ENCODE peak calls at places on chromosomes 1 and 21, in nine cellular contexts. N is stimulated activated CD4-positive, alpha-beta T cell treated with anti-CD3 and anti-CD28 coated beads, Interleukin-1b, Interleukin-23, amount 100 ng/mL, for 48 hours; J is ovary; M is lower lobe of right lung; E is ELF-1; L is GM13976; S is NCI-H1105 treated with DMSO at 0.1 percent for 48 hours; U is GM04504; F is hypothalamus. C is an unnamed sample.

GRCh38 chr1:159177273-159177907 is 6.0 kb downstream of the CADM3 start:
- DNase-seq in N (no peak), J (no peak), M (no peak), E (peak; percentile 74), L (peak; percentile 62), S (no peak), U (peak; percentile 17), F (no peak), C (no peak)

GRCh38 chr21:35925497-35925896 is 134.8 kb downstream of the SETD4 start:
- DNase-seq in N (no peak), J (no peak), M (no peak), E (peak; percentile 39), L (no peak), S (no peak), U (no peak), F (no peak), C (no peak)

GRCh38 chr1:186303911-186304310 is 71.1 kb downstream of the TPR start:
- DNase-seq in N (no peak), J (no peak), M (no peak), E (no peak), L (no peak), S (no peak), U (no peak), F (no peak), C (no peak)

GRCh38 chr1:4871373-4871772 is 217.0 kb downstream of the AJAP1 start:
- DNase-seq in N (no peak), J (no peak), M (no peak), E (no peak), L (no peak), S (no peak), U (no peak), F (no peak), C (no peak)

GRCh38 chr1:208880433-208881100 is 636.4 kb upstream of the PLXNA2 start:
- DNase-seq in N (no peak), J (no peak), M (no peak), E (no peak), L (no peak), S (no peak), U (no peak), F (no peak), C (no peak)

GRCh38 chr1:100396651-100397050 is 44.3 kb downstream of the CDC14A start:
- DNase-seq in N (no peak), J (no peak), M (no peak), E (no peak), L (no peak), S (no peak), U (no peak), F (no peak), C (no peak)

GRCh38 chr1:21084111-21084510 is 92.6 kb downstream of the EIF4G3 start:
- DNase-seq in N (peak; percentile 9), J (no peak), M (no peak), E (no peak), L (no peak), S (no peak), U (no peak), F (no peak), C (no peak)

GRCh38 chr1:152050886-152051764 is 14.3 kb upstream of the S100A11 start:
- DNase-seq in N (no peak), J (no peak), M (no peak), E (no peak), L (no peak), S (no peak), U (no peak), F (no peak), C (no peak)

GRCh38 chr1:184160942-184161698 is 109.6 kb downstream of the TSEN15 start:
- DNase-seq in N (peak; percentile 62), J (no peak), M (no peak), E (no peak), L (peak; percentile 23), S (no peak), U (peak; percentile 51), F (no peak), C (no peak)